ENCODE peak calls at places on chromosomes 1 and 21, in six cellular contexts. One of them, this sample, is unnamed.

GRCh38 chr1:159247266-159247665 is 42.6 kb downstream of the ACKR1 start:
- DNase-seq in GM23338: no peak
- DNase-seq in MM.1S: no peak
- DNase-seq in hepatocyte: no peak
- DNase-seq in PC-3: no peak
- DNase-seq in OCI-LY7: no peak
- DNase-seq in this sample: no peak

GRCh38 chr1:109307363-109308021 is 681 bp upstream of the MYBPHL start:
- DNase-seq in OCI-LY7: peak
- DNase-seq in PC-3: no peak
- DNase-seq in MM.1S: no peak
- DNase-seq in GM23338: no peak
- DNase-seq in hepatocyte: peak
- DNase-seq in this sample: peak

GRCh38 chr1:152037920-152038658 is 1.3 kb upstream of the S100A11 start:
- DNase-seq in hepatocyte: no peak
- DNase-seq in GM23338: no peak
- DNase-seq in PC-3: no peak
- DNase-seq in OCI-LY7: peak
- DNase-seq in MM.1S: peak
- DNase-seq in this sample: no peak

GRCh38 chr1:88191917-88192316 is 492.2 kb upstream of the PKN2 start:
- DNase-seq in GM23338: no peak
- DNase-seq in PC-3: no peak
- DNase-seq in MM.1S: peak
- DNase-seq in hepatocyte: no peak
- DNase-seq in OCI-LY7: peak
- DNase-seq in this sample: no peak

GRCh38 chr1:51567653-51568052 is 48.6 kb upstream of the EPS15 start:
- DNase-seq in GM23338: no peak
- DNase-seq in OCI-LY7: no peak
- DNase-seq in PC-3: peak
- DNase-seq in MM.1S: no peak
- DNase-seq in hepatocyte: no peak
- DNase-seq in this sample: no peak

GRCh38 chr1:238690415-238690814 is 696.0 kb upstream of the CHRM3 start:
- DNase-seq in OCI-LY7: no peak
- DNase-seq in hepatocyte: no peak
- DNase-seq in PC-3: peak
- DNase-seq in MM.1S: no peak
- DNase-seq in GM23338: no peak
- DNase-seq in this sample: no peak

GRCh38 chr1:37449936-37450335 is 24.4 kb upstream of the ZC3H12A start:
- DNase-seq in GM23338: no peak
- DNase-seq in PC-3: no peak
- DNase-seq in hepatocyte: no peak
- DNase-seq in OCI-LY7: peak
- DNase-seq in MM.1S: no peak
- DNase-seq in this sample: no peak

GRCh38 chr1:204846546-204846945 is 24.1 kb upstream of the NFASC start:
- DNase-seq in GM23338: no peak
- DNase-seq in hepatocyte: no peak
- DNase-seq in PC-3: no peak
- DNase-seq in MM.1S: no peak
- DNase-seq in OCI-LY7: no peak
- DNase-seq in this sample: no peak

GRCh38 chr1:99535470-99536164 is 110.3 kb upstream of the PALMD start:
- DNase-seq in hepatocyte: no peak
- DNase-seq in MM.1S: no peak
- DNase-seq in PC-3: peak
- DNase-seq in OCI-LY7: no peak
- DNase-seq in GM23338: no peak
- DNase-seq in this sample: no peak

GRCh38 chr1:179372160-179372559 is 6.4 kb downstream of the AXDND1 start:
- DNase-seq in OCI-LY7: no peak
- DNase-seq in MM.1S: no peak
- DNase-seq in PC-3: no peak
- DNase-seq in GM23338: no peak
- DNase-seq in hepatocyte: no peak
- DNase-seq in this sample: no peak

GRCh38 chr1:29121951-29122661 is 1.6 kb downstream of the TMEM200B start:
- DNase-seq in PC-3: peak
- DNase-seq in hepatocyte: peak
- DNase-seq in OCI-LY7: no peak
- DNase-seq in MM.1S: no peak
- DNase-seq in GM23338: peak
- DNase-seq in this sample: peak

GRCh38 chr1:75174031-75174760 is 40.0 kb downstream of the LHX8 start:
- DNase-seq in GM23338: no peak
- DNase-seq in OCI-LY7: no peak
- DNase-seq in PC-3: no peak
- DNase-seq in hepatocyte: no peak
- DNase-seq in MM.1S: no peak
- DNase-seq in this sample: no peak
- TF ChIP-seq EZH2phosphoT487 in GM23338: no peak
- TF ChIP-seq EZH2phosphoT487 in OCI-LY7: no peak
- TF ChIP-seq EZH2phosphoT487 in PC-3: no peak
- TF ChIP-seq EZH2phosphoT487 in hepatocyte: no peak
- TF ChIP-seq EZH2phosphoT487 in MM.1S: no peak
- TF ChIP-seq EZH2phosphoT487 in this sample: no peak

DNA sequence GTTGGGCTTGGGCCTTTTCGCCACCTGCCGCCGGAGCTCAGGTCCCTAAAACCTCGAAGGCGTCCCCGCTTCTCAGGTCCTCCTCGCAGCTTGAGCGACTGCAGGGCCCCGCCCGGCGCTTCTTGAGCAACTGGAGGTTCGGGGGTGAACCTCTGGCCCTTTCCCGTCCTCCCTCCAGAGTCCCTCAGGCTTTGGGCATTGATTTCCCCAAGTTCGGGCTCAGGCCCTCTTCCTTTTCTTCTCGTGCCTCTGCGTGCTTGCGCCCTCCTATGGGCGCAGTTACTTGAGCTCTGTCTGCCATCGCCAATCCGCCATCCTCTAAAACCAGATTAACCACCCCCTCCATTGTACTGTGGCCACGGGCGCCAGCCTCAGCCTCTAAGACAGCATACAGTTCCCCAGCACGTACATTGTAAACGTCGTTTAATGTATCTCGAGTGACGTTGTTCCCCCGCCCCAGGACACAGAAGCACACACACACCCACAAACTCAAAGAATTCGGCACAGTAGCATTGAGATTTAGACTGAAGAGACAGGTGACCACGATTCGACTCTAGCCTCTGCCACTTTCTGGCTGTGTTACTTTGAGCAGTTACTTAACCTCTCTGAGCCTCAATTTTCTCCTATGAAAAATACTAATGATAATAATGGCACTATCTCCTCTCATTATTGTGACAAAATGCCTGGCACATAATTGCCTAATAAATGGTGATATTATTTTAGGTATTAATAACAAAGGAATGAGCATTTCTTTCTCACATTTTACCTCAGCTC is 22.6 kb downstream of the BTG2 start:
- DNase-seq in PC-3: peak
- DNase-seq in GM23338: no peak
- DNase-seq in OCI-LY7: no peak
- DNase-seq in MM.1S: no peak
- DNase-seq in hepatocyte: peak
- DNase-seq in this sample: peak
- TF ChIP-seq EZH2phosphoT487 in PC-3: no peak
- TF ChIP-seq EZH2phosphoT487 in GM23338: no peak
- TF ChIP-seq EZH2phosphoT487 in OCI-LY7: no peak
- TF ChIP-seq EZH2phosphoT487 in MM.1S: no peak
- TF ChIP-seq EZH2phosphoT487 in hepatocyte: no peak
- TF ChIP-seq EZH2phosphoT487 in this sample: peak

DNA sequence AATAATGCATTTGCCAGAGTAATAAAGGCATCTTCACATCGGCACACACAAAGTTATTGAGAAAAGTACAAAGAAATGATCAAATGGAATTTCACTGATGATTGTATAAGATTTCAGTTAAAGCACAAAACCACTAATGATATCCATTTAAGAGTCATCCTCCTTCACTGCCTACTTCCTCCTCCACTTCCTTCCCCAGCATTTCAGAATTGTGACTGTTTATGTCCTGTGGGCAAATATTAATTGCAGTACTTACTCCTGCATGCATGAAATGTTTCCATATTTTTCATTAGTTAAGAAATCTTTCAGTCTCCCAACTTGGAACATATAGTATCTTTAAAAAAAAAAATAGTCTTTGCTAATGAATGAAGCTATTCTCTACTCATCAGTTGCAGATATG is 201.9 kb downstream of the LRRC40 start:
- DNase-seq in GM23338: no peak
- DNase-seq in MM.1S: no peak
- DNase-seq in hepatocyte: no peak
- DNase-seq in PC-3: peak
- DNase-seq in OCI-LY7: no peak
- DNase-seq in this sample: no peak
- TF ChIP-seq EZH2phosphoT487 in GM23338: no peak
- TF ChIP-seq EZH2phosphoT487 in MM.1S: no peak
- TF ChIP-seq EZH2phosphoT487 in hepatocyte: no peak
- TF ChIP-seq EZH2phosphoT487 in PC-3: no peak
- TF ChIP-seq EZH2phosphoT487 in OCI-LY7: no peak
- TF ChIP-seq EZH2phosphoT487 in this sample: no peak

DNA sequence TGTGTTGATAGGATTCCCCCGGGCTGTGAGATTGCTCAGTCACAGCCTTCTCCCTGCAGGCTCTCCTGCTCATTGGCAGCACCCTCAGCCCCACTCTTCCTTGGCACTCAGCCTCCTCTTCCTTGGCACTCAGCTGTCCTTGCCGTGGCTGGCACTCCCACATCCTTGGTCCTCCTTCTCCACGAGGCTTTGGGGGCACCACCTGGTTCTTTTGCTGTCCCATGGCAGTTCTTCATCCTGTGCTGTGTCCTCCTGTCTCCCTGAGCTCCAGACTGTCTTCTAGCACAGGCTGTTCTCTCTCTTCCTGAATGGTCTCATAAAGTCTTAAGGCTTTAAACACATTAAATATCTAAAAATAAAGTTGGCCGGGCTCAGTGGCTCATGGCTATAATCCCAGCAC is 27.0 kb downstream of the PKNOX1 start:
- DNase-seq in OCI-LY7: no peak
- DNase-seq in MM.1S: no peak
- DNase-seq in hepatocyte: no peak
- DNase-seq in GM23338: no peak
- DNase-seq in PC-3: no peak
- DNase-seq in this sample: no peak
- TF ChIP-seq EZH2phosphoT487 in OCI-LY7: no peak
- TF ChIP-seq EZH2phosphoT487 in MM.1S: no peak
- TF ChIP-seq EZH2phosphoT487 in hepatocyte: no peak
- TF ChIP-seq EZH2phosphoT487 in GM23338: no peak
- TF ChIP-seq EZH2phosphoT487 in PC-3: no peak
- TF ChIP-seq EZH2phosphoT487 in this sample: no peak

DNA sequence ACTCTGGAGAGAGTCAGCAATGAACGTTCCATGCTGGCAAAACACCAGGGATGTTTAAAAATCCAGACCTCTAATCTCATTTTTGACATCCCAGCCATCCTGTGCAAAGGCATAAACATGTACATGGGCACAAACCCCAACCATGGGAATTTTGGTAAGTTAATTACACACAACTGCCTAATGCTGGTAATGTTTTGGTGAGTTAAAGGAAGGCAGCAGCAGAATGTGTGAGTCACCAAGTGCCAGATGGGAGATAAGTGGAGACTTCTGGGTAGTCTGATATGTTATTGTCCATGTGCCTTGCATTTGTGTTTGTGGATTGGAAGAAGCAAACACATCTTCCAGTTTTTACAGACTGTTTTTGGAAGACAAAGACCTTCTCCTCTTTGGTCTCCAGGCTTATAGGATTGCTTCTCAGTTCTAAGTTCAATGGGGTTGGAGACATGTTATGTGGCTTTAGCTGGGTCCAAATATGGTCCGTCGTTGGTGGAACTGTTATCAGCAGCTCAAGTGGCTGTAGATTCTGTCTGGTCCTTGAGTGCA is 174.1 kb upstream of the ETV3 start:
- DNase-seq in GM23338: no peak
- DNase-seq in hepatocyte: no peak
- DNase-seq in MM.1S: no peak
- DNase-seq in OCI-LY7: no peak
- DNase-seq in PC-3: no peak
- DNase-seq in this sample: no peak
- TF ChIP-seq EZH2phosphoT487 in GM23338: no peak
- TF ChIP-seq EZH2phosphoT487 in hepatocyte: no peak
- TF ChIP-seq EZH2phosphoT487 in MM.1S: no peak
- TF ChIP-seq EZH2phosphoT487 in OCI-LY7: no peak
- TF ChIP-seq EZH2phosphoT487 in PC-3: no peak
- TF ChIP-seq EZH2phosphoT487 in this sample: no peak

GRCh38 chr1:245512980-245513578 is 358.3 kb downstream of the KIF26B start:
- DNase-seq in PC-3: no peak
- DNase-seq in hepatocyte: no peak
- DNase-seq in GM23338: peak
- DNase-seq in MM.1S: peak
- DNase-seq in OCI-LY7: no peak
- DNase-seq in this sample: peak
- TF ChIP-seq EZH2phosphoT487 in PC-3: no peak
- TF ChIP-seq EZH2phosphoT487 in hepatocyte: no peak
- TF ChIP-seq EZH2phosphoT487 in GM23338: no peak
- TF ChIP-seq EZH2phosphoT487 in MM.1S: no peak
- TF ChIP-seq EZH2phosphoT487 in OCI-LY7: no peak
- TF ChIP-seq EZH2phosphoT487 in this sample: no peak

This sample was measured in neural progenitor cell.